ENCODE peak calls at places on chromosome 15, in four cellular contexts. W is stimulated activated CD8-positive, alpha-beta memory T cell treated with anti-CD3 and anti-CD28 coated beads, Interleukin-7, amount 100 ng/mL, for 1 hour; A is hippocampal formation; C is Panc1. D is an unnamed sample.

GRCh38 chr15:47688573-47689086 is 28.7 kb upstream of the SEMA6D start:
- DNase-seq in C (no peak), W (no peak), A (no peak), D (no peak)

GRCh38 chr15:79858469-79858868 is 38.3 kb downstream of the MTHFS start:
- DNase-seq in W (no peak), C (no peak), A (no peak), D (no peak)

GRCh38 chr15:92019706-92020105 is 166.2 kb downstream of the SLCO3A1 start:
- DNase-seq in W (no peak), A (no peak), C (no peak), D (no peak)

GRCh38 chr15:68829068-68829467 is 8.4 kb upstream of the ANP32A start:
- DNase-seq in W (no peak), C (no peak), A (peak), D (peak)

GRCh38 chr15:99104788-99105515 is at the start of gene SYNM:
- DNase-seq in A (peak), C (no peak), W (no peak), D (no peak)

GRCh38 chr15:52370010-52370409 is 74.4 kb upstream of the MYO5C start:
- DNase-seq in W (no peak), C (no peak), A (no peak), D (no peak)

GRCh38 chr15:60074181-60074885 is 70.2 kb downstream of the FOXB1 start:
- DNase-seq in C (no peak), A (no peak), W (no peak), D (peak)

GRCh38 chr15:79978694-79979519 is 7.9 kb upstream of the BCL2A1 start:
- DNase-seq in W (no peak), A (no peak), C (no peak), D (no peak)

GRCh38 chr15:77839970-77840609 is 207.4 kb upstream of the LINGO1 start:
- DNase-seq in W (no peak), A (no peak), C (no peak), D (no peak)

GRCh38 chr15:58521293-58521991 is 89.7 kb downstream of the LIPC start:
- DNase-seq in A (peak), C (no peak), W (no peak), D (no peak)

GRCh38 chr15:78003539-78004008 is 73.9 kb downstream of the TBC1D2B start:
- DNase-seq in A (no peak), W (no peak), C (no peak), D (no peak)

GRCh38 chr15:98729446-98730042 is 81.2 kb downstream of the IGF1R start:
- DNase-seq in A (no peak), W (no peak), C (no peak), D (no peak)

D was measured in CD4-positive, alpha-beta memory T cell.